ENCODE peak calls at places on chromosomes 7 and 10, in six cellular contexts. I, E, J, F, C and M are unnamed samples.
A peak's percentile ranks its signal among the peaks of the same experiment; 100 is the strongest.

GRCh38 chr7:26508481-26508880 is 216.8 kb downstream of the SNX10 start:
- DNase-seq in J (no peak), I (no peak), E (no peak), C (no peak), F (no peak), M (no peak)

GRCh38 chr10:14009315-14010082 is 321.2 kb downstream of the FRMD4A start:
- DNase-seq in F (no peak), I (no peak), J (no peak), E (no peak), C (no peak), M (no peak)

GRCh38 chr10:35821339-35821911 is 179.3 kb upstream of the FZD8 start:
- DNase-seq in F (no peak), E (no peak), I (peak; percentile 7), C (no peak), J (no peak), M (peak; percentile 31)

GRCh38 chr10:110843796-110844616 is 27.7 kb upstream of the PDCD4 start:
- DNase-seq in I (no peak), E (no peak), C (no peak), F (no peak), J (no peak), M (no peak)

GRCh38 chr7:13908667-13909382 is 80.6 kb downstream of the ETV1 start:
- DNase-seq in F (no peak), I (no peak), J (no peak), E (no peak), C (peak; percentile 20), M (no peak)

GRCh38 chr7:44799939-44800338 is 3.5 kb downstream of the PPIA start:
- DNase-seq in F (no peak), I (no peak), E (no peak), J (no peak), C (no peak), M (no peak)

GRCh38 chr10:5070648-5071410 is 23.4 kb upstream of the AKR1C3 start:
- DNase-seq in F (no peak), I (no peak), C (no peak), E (no peak), J (no peak), M (no peak)

GRCh38 chr7:101094791-101095375 is 9.6 kb downstream of the TRIM56 start:
- DNase-seq in I (peak; percentile 48), F (peak; percentile 60), E (peak; percentile 73), J (no peak), C (no peak), M (no peak)

GRCh38 chr10:22433875-22434274 is 88.6 kb downstream of the SPAG6 start:
- DNase-seq in J (no peak), F (no peak), I (peak; percentile 76), E (no peak), C (no peak), M (no peak)

GRCh38 chr10:131742371-131743000 is 158.3 kb upstream of the PPP2R2D start:
- DNase-seq in E (no peak), J (no peak), F (no peak), I (no peak), C (no peak), M (no peak)

GRCh38 chr7:102444961-102445673 is 11.7 kb downstream of the ORAI2 start:
- DNase-seq in C (no peak), I (no peak), J (no peak), E (no peak), F (no peak), M (no peak)

GRCh38 chr10:84706875-84707274 is 378.5 kb downstream of the CCSER2 start:
- DNase-seq in I (no peak), J (no peak), C (no peak), E (no peak), F (no peak), M (no peak)

GRCh38 chr7:99293650-99294049 is 21.0 kb downstream of the MYH16 start:
- DNase-seq in J (no peak), E (no peak), I (no peak), F (no peak), C (no peak), M (no peak)

GRCh38 chr7:96084880-96085551 is 236.9 kb downstream of the SLC25A13 start:
- DNase-seq in J (no peak), E (no peak), I (no peak), F (no peak), C (no peak), M (no peak)

GRCh38 chr10:60921631-60922030 is 22.4 kb downstream of the RHOBTB1 start:
- DNase-seq in C (no peak), E (no peak), I (no peak), J (no peak), F (no peak), M (peak; percentile 46)

GRCh38 chr7:25124485-25125136 is 449 bp downstream of the CYCS start:
- DNase-seq in C (peak; percentile 9), F (no peak), E (no peak), I (peak; percentile 45), J (no peak), M (peak; percentile 9)

GRCh38 chr7:139036901-139037300 is 1.1 kb upstream of the ZC3HAV1L start:
- DNase-seq in I (no peak), J (no peak), F (no peak), C (no peak), E (no peak), M (no peak)

GRCh38 chr7:106165328-106165727 is 53.2 kb upstream of the SYPL1 start:
- DNase-seq in F (no peak), J (no peak), E (no peak), C (no peak), I (no peak), M (no peak)

GRCh38 chr10:30080161-30080560 is 20.8 kb upstream of the JCAD start:
- DNase-seq in I (no peak), F (no peak), J (no peak), C (no peak), E (no peak), M (no peak)

GRCh38 chr10:93386496-93387369 is 95.4 kb downstream of the MYOF start:
- DNase-seq in I (peak; percentile 87), F (no peak), C (no peak), E (no peak), J (no peak), M (no peak)

GRCh38 chr7:24920702-24921679 is 59.0 kb downstream of the OSBPL3 start:
- DNase-seq in F (no peak), E (no peak), J (no peak), C (no peak), I (peak; percentile 81), M (no peak)

GRCh38 chr7:22990588-22990949 is 23.4 kb downstream of the HYCC1 start:
- DNase-seq in F (no peak), J (no peak), C (no peak), I (no peak), E (no peak), M (no peak)

GRCh38 chr7:132446265-132446664 is 130.0 kb downstream of the PLXNA4 start:
- DNase-seq in F (no peak), J (no peak), I (no peak), C (no peak), E (no peak), M (no peak)

GRCh38 chr10:78330884-78331283 is 297.2 kb downstream of the RPS24 start:
- DNase-seq in I (no peak), C (no peak), E (no peak), J (no peak), F (no peak), M (no peak)

GRCh38 chr7:108789451-108789850 is 219.8 kb downstream of the DNAJB9 start:
- DNase-seq in I (no peak), E (no peak), J (no peak), F (no peak), C (no peak), M (no peak)

GRCh38 chr7:98467570-98468312 is 66.9 kb upstream of the BAIAP2L1 start:
- DNase-seq in F (no peak), J (peak; percentile 25), I (peak; percentile 40), C (no peak), E (no peak), M (no peak)

GRCh38 chr10:19702215-19702614 is 114.0 kb upstream of the PLXDC2 start:
- DNase-seq in C (no peak), E (no peak), J (no peak), F (no peak), I (no peak), M (no peak)

GRCh38 chr10:31426425-31426824 is 107.4 kb downstream of the ZEB1 start:
- DNase-seq in I (no peak), E (no peak), F (no peak), J (no peak), C (no peak), M (no peak)

GRCh38 chr10:121313119-121313858 is 285.0 kb downstream of the FGFR2 start:
- DNase-seq in I (no peak), C (no peak), F (no peak), E (no peak), J (no peak), M (peak; percentile 22)

GRCh38 chr10:24457661-24458318 is 248.9 kb downstream of the KIAA1217 start:
- DNase-seq in F (no peak), C (no peak), I (no peak), E (no peak), J (no peak), M (no peak)

GRCh38 chr7:138459300-138460175 is 521 bp upstream of the TRIM24 start:
- DNase-seq in J (peak; percentile 91), C (peak; percentile 98), I (peak; percentile 95), E (peak; percentile 98), F (peak; percentile 97), M (peak; percentile 97)

GRCh38 chr10:60521974-60522405 is 132.3 kb upstream of the ANK3 start:
- DNase-seq in C (no peak), F (peak; percentile 15), E (peak; percentile 9), I (no peak), J (no peak), M (no peak)